ENCODE peak calls at places on chromosome 20, in eight cellular contexts. W is body of pancreas; F is CD8-positive, alpha-beta T cell; G is pancreas; O is PC-3; N is aorta; Q is CD4-positive, alpha-beta memory T cell; H is naive thymus-derived CD4-positive, alpha-beta T cell. I is an unnamed sample.
A peak's percentile ranks its signal among the peaks of the same experiment; 100 is the strongest.

GRCh38 chr20:44217342-44218092 is 6.9 kb upstream of the OSER1 start:
- DNase-seq in W (peak; percentile 84), F (peak; percentile 72), G (peak; percentile 79), O (peak; percentile 91), N (peak; percentile 72), Q (peak; percentile 70), H (peak; percentile 41), I (peak; percentile 68)

GRCh38 chr20:23022849-23023248 is 12.3 kb upstream of the SSTR4 start:
- DNase-seq in W (no peak), F (no peak), G (no peak), O (no peak), N (no peak), Q (no peak), H (no peak), I (no peak)

GRCh38 chr20:34553366-34553867 is 5.1 kb upstream of the MAP1LC3A start:
- DNase-seq in W (peak; percentile 85), F (no peak), G (peak; percentile 81), O (peak; percentile 9), N (no peak), Q (no peak), H (no peak), I (no peak)

GRCh38 chr20:57409672-57410397 is 18.6 kb downstream of the RBM38 start:
- DNase-seq in W (no peak), F (no peak), G (no peak), O (no peak), N (no peak), Q (no peak), H (no peak), I (no peak)

GRCh38 chr20:5933802-5934436 is 16.4 kb downstream of the TRMT6 start:
- DNase-seq in W (no peak), F (no peak), G (peak; percentile 14), O (peak; percentile 62), N (no peak), Q (no peak), H (no peak), I (no peak)

GRCh38 chr20:39338977-39339376 is 376.8 kb downstream of the DHX35 start:
- DNase-seq in W (no peak), F (no peak), G (no peak), O (no peak), N (peak; percentile 45), Q (no peak), H (no peak), I (no peak)

GRCh38 chr20:46695888-46696287 is 6.6 kb upstream of the TP53RK start:
- DNase-seq in W (no peak), F (no peak), G (no peak), O (no peak), N (no peak), Q (no peak), H (no peak), I (no peak)

GRCh38 chr20:6053776-6054688 is at the start of gene LRRN4:
- DNase-seq in W (no peak), F (no peak), G (peak; percentile 46), O (peak; percentile 96), N (no peak), Q (no peak), H (no peak), I (no peak)

GRCh38 chr20:15523431-15523830 is 1049.8 kb downstream of the KIF16B start:
- DNase-seq in W (no peak), F (no peak), G (no peak), O (no peak), N (no peak), Q (no peak), H (no peak), I (no peak)

GRCh38 chr20:13147071-13147961 is 73.8 kb upstream of the ISM1 start:
- DNase-seq in W (no peak), F (no peak), G (no peak), O (no peak), N (no peak), Q (no peak), H (no peak), I (no peak)

GRCh38 chr20:32355417-32355841 is 2.7 kb upstream of the ASXL1 start:
- DNase-seq in W (no peak), F (no peak), G (no peak), O (no peak), N (no peak), Q (no peak), H (no peak), I (no peak)

GRCh38 chr20:13736792-13737191 is 47.9 kb downstream of the ESF1 start:
- DNase-seq in W (no peak), F (no peak), G (no peak), O (no peak), N (no peak), Q (no peak), H (no peak), I (no peak)

GRCh38 chr20:47150403-47151152 is 205.9 kb downstream of the ZMYND8 start:
- DNase-seq in W (peak; percentile 55), F (no peak), G (peak; percentile 38), O (peak; percentile 82), N (peak; percentile 78), Q (no peak), H (no peak), I (no peak)

GRCh38 chr20:15012551-15012950 is 675.1 kb upstream of the FLRT3 start:
- DNase-seq in W (no peak), F (no peak), G (no peak), O (no peak), N (no peak), Q (no peak), H (no peak), I (no peak)

GRCh38 chr20:39195495-39196129 is 233.5 kb downstream of the DHX35 start:
- DNase-seq in W (peak; percentile 5), F (no peak), G (no peak), O (no peak), N (no peak), Q (no peak), H (no peak), I (no peak)

GRCh38 chr20:728022-728944 is 40.0 kb downstream of the SLC52A3 start:
- DNase-seq in W (peak; percentile 66), F (peak; percentile 41), G (peak; percentile 44), O (peak; percentile 65), N (no peak), Q (peak; percentile 10), H (peak; percentile 19), I (no peak)

GRCh38 chr20:54255157-54255556 is 47.3 kb downstream of the PFDN4 start:
- DNase-seq in W (no peak), F (no peak), G (no peak), O (no peak), N (no peak), Q (no peak), H (no peak), I (no peak)

GRCh38 chr20:54257090-54257816 is 49.4 kb downstream of the PFDN4 start:
- DNase-seq in W (no peak), F (no peak), G (no peak), O (peak; percentile 93), N (no peak), Q (no peak), H (no peak), I (no peak)

GRCh38 chr20:54251093-54251492 is 43.2 kb downstream of the PFDN4 start:
- DNase-seq in W (no peak), F (no peak), G (no peak), O (no peak), N (no peak), Q (no peak), H (no peak), I (no peak)

GRCh38 chr20:54256202-54256601 is 48.3 kb downstream of the PFDN4 start:
- DNase-seq in W (no peak), F (no peak), G (no peak), O (no peak), N (no peak), Q (no peak), H (no peak), I (no peak)

DNA sequence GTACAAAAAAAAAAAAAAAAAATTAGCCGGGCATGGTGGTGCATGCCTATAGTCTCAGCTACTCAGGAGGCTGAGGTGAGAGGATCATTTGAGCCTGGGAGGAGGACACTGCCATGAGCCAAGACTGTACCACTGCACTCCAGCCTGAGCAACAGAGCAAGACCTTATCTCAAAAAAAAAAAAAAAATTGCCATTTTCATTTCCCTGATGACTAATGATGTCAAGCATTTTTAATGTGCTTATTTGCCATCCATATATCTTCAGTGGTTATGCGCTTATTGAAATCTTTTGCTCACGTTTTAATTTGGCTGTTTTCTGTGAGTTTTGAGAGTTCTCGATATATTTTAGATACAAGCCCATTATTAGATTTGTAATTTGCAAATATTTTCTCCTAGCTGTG is 46.7 kb downstream of the PFDN4 start:
- DNase-seq in W (no peak), F (no peak), G (no peak), O (peak; percentile 62), N (no peak), Q (no peak), H (no peak), I (no peak)
- H3K27ac ChIP-seq in W (no peak overlapping the region), F (no peak overlapping the region), G (no peak overlapping the region), O (no peak overlapping the region), N (no peak overlapping the region), Q (no peak overlapping the region), H (no peak overlapping the region), I (no peak overlapping the region)

GRCh38 chr20:64049060-64049886 is at the start of gene SOX18:
- DNase-seq in W (no peak), F (no peak), G (no peak), O (peak; percentile 31), N (no peak), Q (no peak), H (no peak), I (peak; percentile 49)
- H3K27ac ChIP-seq in W (peak within 1 kb of the TSS; percentile 31), F (no peak within 1 kb of the TSS), G (no peak within 1 kb of the TSS), O (no peak within 1 kb of the TSS), N (no peak within 1 kb of the TSS), Q (no peak within 1 kb of the TSS), H (no peak within 1 kb of the TSS), I (no peak within 1 kb of the TSS)

GRCh38 chr20:21125849-21126840 is at the start of gene KIZ:
- DNase-seq in W (peak; percentile 97), F (peak; percentile 97), G (peak; percentile 98), O (peak; percentile 98), N (peak; percentile 97), Q (peak; percentile 97), H (peak; percentile 100), I (peak; percentile 96)
- H3K27ac ChIP-seq in W (peak within 1 kb of the TSS; percentile 80), F (peak within 1 kb of the TSS; percentile 68), G (peak within 1 kb of the TSS; percentile 42), O (no peak within 1 kb of the TSS), N (peak within 1 kb of the TSS; percentile 11), Q (peak within 1 kb of the TSS; percentile 68), H (peak within 1 kb of the TSS; percentile 77), I (peak within 1 kb of the TSS; percentile 55)

GRCh38 chr20:54897787-54898186 is 422.4 kb downstream of the DOK5 start:
- DNase-seq in W (no peak), F (no peak), G (no peak), O (no peak), N (no peak), Q (no peak), H (no peak), I (no peak)
- H3K27ac ChIP-seq in W (no peak overlapping the region), F (no peak overlapping the region), G (no peak overlapping the region), O (no peak overlapping the region), N (no peak overlapping the region), Q (no peak overlapping the region), H (no peak overlapping the region), I (no peak overlapping the region)

I was measured in CD4-positive, CD25-positive, alpha-beta regulatory T cell.